ENCODE peak calls at places on chromosomes 3 and 15, in nine cellular contexts. R is dorsolateral prefrontal cortex, F is ureter, G is NCI-H345, O is posterior cingulate gyrus, E is cerebellar cortex, J is KBM-7, W is T-helper 1 cell, P is cardiac fibroblast. C is an unnamed sample.

GRCh38 chr3:104564045-104564643 is 802.6 kb upstream of the ALCAM start:
- DNase-seq in R (no peak), F (no peak), G (no peak), O (no peak), E (peak), J (peak), W (no peak), P (peak), C (peak)

GRCh38 chr3:159914421-159914820 is 74.2 kb upstream of the IL12A start:
- DNase-seq in R (no peak), F (no peak), G (no peak), O (no peak), E (no peak), J (no peak), W (no peak), P (no peak), C (no peak)

GRCh38 chr3:87052499-87053260 is 61.7 kb upstream of the VGLL3 start:
- DNase-seq in R (no peak), F (no peak), G (no peak), O (no peak), E (no peak), J (no peak), W (no peak), P (no peak), C (no peak)

GRCh38 chr15:72155021-72155621 is 36.9 kb downstream of the SENP8 start:
- DNase-seq in R (peak), F (peak), G (peak), O (peak), E (peak), J (no peak), W (no peak), P (peak), C (no peak)

GRCh38 chr15:25741253-25741575 is 121.9 kb downstream of the ATP10A start:
- DNase-seq in R (no peak), F (no peak), G (no peak), O (no peak), E (no peak), J (peak), W (no peak), P (no peak), C (peak)

GRCh38 chr15:53196235-53196634 is 406.1 kb upstream of the ONECUT1 start:
- DNase-seq in R (no peak), F (no peak), G (no peak), O (no peak), E (no peak), J (no peak), W (no peak), P (no peak), C (no peak)

GRCh38 chr3:164730810-164731209 is 347.5 kb downstream of the SI start:
- DNase-seq in R (no peak), F (no peak), G (no peak), O (no peak), E (no peak), J (no peak), W (no peak), P (no peak), C (no peak)

GRCh38 chr15:100764778-100765457 is 114.7 kb upstream of the ALDH1A3 start:
- DNase-seq in R (peak), F (no peak), G (no peak), O (no peak), E (no peak), J (no peak), W (no peak), P (peak), C (no peak)

GRCh38 chr3:48344867-48345507 is 11.5 kb upstream of the SPINK8 start:
- DNase-seq in R (no peak), F (no peak), G (no peak), O (no peak), E (no peak), J (no peak), W (no peak), P (no peak), C (no peak)

GRCh38 chr3:164655462-164655861 is 422.8 kb downstream of the SI start:
- DNase-seq in R (no peak), F (no peak), G (no peak), O (no peak), E (no peak), J (no peak), W (no peak), P (no peak), C (no peak)

GRCh38 chr15:79213650-79214049 is 68.9 kb upstream of the ANKRD34C start:
- DNase-seq in R (no peak), F (no peak), G (no peak), O (no peak), E (no peak), J (no peak), W (no peak), P (no peak), C (no peak)

GRCh38 chr3:113019182-113020137 is 28.7 kb downstream of the GTPBP8 start:
- DNase-seq in R (peak), F (peak), G (peak), O (peak), E (peak), J (peak), W (peak), P (peak), C (peak)

GRCh38 chr3:46460051-46460450 is 4.7 kb downstream of the LTF start:
- DNase-seq in R (no peak), F (peak), G (no peak), O (no peak), E (no peak), J (no peak), W (no peak), P (no peak), C (no peak)

GRCh38 chr15:80970018-80970657 is 19.5 kb downstream of the MESD start:
- DNase-seq in R (peak), F (peak), G (peak), O (peak), E (peak), J (peak), W (no peak), P (peak), C (peak)

GRCh38 chr3:141057951-141058800 is 7.0 kb downstream of the SPSB4 start:
- DNase-seq in R (no peak), F (peak), G (no peak), O (no peak), E (no peak), J (no peak), W (no peak), P (no peak), C (no peak)

GRCh38 chr3:108495717-108496116 is 14.7 kb downstream of the MYH15 start:
- DNase-seq in R (no peak), F (no peak), G (no peak), O (no peak), E (no peak), J (no peak), W (no peak), P (no peak), C (no peak)

GRCh38 chr15:90674476-90674875 is 42.7 kb upstream of the BLM start:
- DNase-seq in R (no peak), F (no peak), G (no peak), O (no peak), E (no peak), J (no peak), W (no peak), P (no peak), C (no peak)

GRCh38 chr15:100877551-100877950 is 2.1 kb upstream of the ALDH1A3 start:
- DNase-seq in R (no peak), F (peak), G (peak), O (no peak), E (no peak), J (no peak), W (no peak), P (no peak), C (no peak)

GRCh38 chr3:4550957-4551754 is 58.0 kb downstream of the ITPR1 start:
- DNase-seq in R (no peak), F (no peak), G (no peak), O (no peak), E (no peak), J (no peak), W (no peak), P (peak), C (no peak)

GRCh38 chr3:81451611-81452010 is 309.8 kb downstream of the GBE1 start:
- DNase-seq in R (no peak), F (no peak), G (no peak), O (no peak), E (no peak), J (no peak), W (no peak), P (peak), C (no peak)

GRCh38 chr3:88307666-88308065 is 157.9 kb downstream of the C3orf38 start:
- DNase-seq in R (no peak), F (no peak), G (no peak), O (no peak), E (no peak), J (no peak), W (no peak), P (no peak), C (no peak)

C was measured in RPMI8226.